ENCODE peak calls at places on chromosomes 4 and X, in ten cellular contexts. Z is fibroblast of pulmonary artery; C is CD4-positive, alpha-beta memory T cell; L is NCI-H510A; Y is A673; J is cardiac muscle cell; F is astrocyte of the spinal cord; T is H7; G is neural progenitor cell; K is skeletal muscle cell. V is an unnamed sample.

GRCh38 chr4:66955784-66956183 is 589.5 kb downstream of the CENPC start:
- DNase-seq in Z (no peak), C (no peak), L (no peak), Y (no peak), J (no peak), F (no peak), T (no peak), G (no peak), K (no peak), V (no peak)

GRCh38 chrX:151792505-151792904 is 58.0 kb downstream of the CNGA2 start:
- DNase-seq in Z (no peak), C (no peak), L (no peak), Y (no peak), J (no peak), F (no peak), T (no peak), G (no peak), K (no peak), V (no peak)

GRCh38 chrX:68699960-68700746 is 52.7 kb downstream of the STARD8 start:
- DNase-seq in Z (peak; percentile 47), C (no peak), L (no peak), Y (no peak), J (peak; percentile 42), F (peak; percentile 28), T (no peak), G (no peak), K (no peak), V (no peak)

GRCh38 chr4:124104628-124105027 is 607.9 kb downstream of the ANKRD50 start:
- DNase-seq in Z (no peak), C (no peak), L (no peak), Y (no peak), J (no peak), F (no peak), T (no peak), G (no peak), K (no peak), V (no peak)

GRCh38 chr4:121898150-121898549 is 27.9 kb upstream of the BBS7 start:
- DNase-seq in Z (no peak), C (no peak), L (no peak), Y (peak; percentile 54), J (no peak), F (no peak), T (no peak), G (peak; percentile 29), K (no peak), V (no peak)

GRCh38 chrX:41718481-41719245 is 5.3 kb upstream of the GPR82 start:
- DNase-seq in Z (peak; percentile 6), C (no peak), L (no peak), Y (no peak), J (no peak), F (peak; percentile 30), T (peak; percentile 51), G (peak; percentile 83), K (no peak), V (peak; percentile 7)

GRCh38 chrX:42386681-42387080 is 391.3 kb downstream of the PPP1R2C start:
- DNase-seq in Z (no peak), C (no peak), L (no peak), Y (no peak), J (no peak), F (no peak), T (no peak), G (peak; percentile 11), K (no peak), V (no peak)

GRCh38 chr4:149161247-149161646 is 654.4 kb downstream of the IQCM start:
- DNase-seq in Z (peak; percentile 60), C (no peak), L (no peak), Y (peak; percentile 23), J (peak; percentile 11), F (peak; percentile 56), T (no peak), G (no peak), K (no peak), V (peak; percentile 67)

GRCh38 chr4:139144161-139144859 is 32.7 kb downstream of the ELF2 start:
- DNase-seq in Z (peak; percentile 80), C (no peak), L (no peak), Y (no peak), J (peak; percentile 79), F (peak; percentile 75), T (no peak), G (peak; percentile 43), K (peak; percentile 39), V (peak; percentile 85)

GRCh38 chrX:153476628-153477027 is 6.3 kb upstream of the HAUS7 start:
- DNase-seq in Z (peak; percentile 56), C (no peak), L (no peak), Y (peak; percentile 12), J (peak; percentile 71), F (peak; percentile 22), T (peak; percentile 62), G (no peak), K (no peak), V (no peak)

GRCh38 chr4:2469192-2469984 is 482 bp downstream of the RNF4 start:
- DNase-seq in Z (no peak), C (peak; percentile 79), L (peak; percentile 20), Y (peak; percentile 49), J (peak; percentile 35), F (no peak), T (peak; percentile 88), G (peak; percentile 60), K (no peak), V (peak; percentile 31)

GRCh38 chrX:19670854-19671620 is 155.7 kb upstream of the MAP3K15 start:
- DNase-seq in Z (peak; percentile 84), C (no peak), L (no peak), Y (peak; percentile 39), J (peak; percentile 80), F (peak; percentile 84), T (peak; percentile 23), G (peak; percentile 14), K (peak; percentile 50), V (peak; percentile 63)

GRCh38 chr4:2931765-2932560 is 31.2 kb downstream of the NOP14 start:
- DNase-seq in Z (no peak), C (peak; percentile 70), L (no peak), Y (peak; percentile 59), J (no peak), F (no peak), T (peak; percentile 80), G (no peak), K (no peak), V (no peak)

GRCh38 chr4:108972613-108973283 is 209.9 kb upstream of the ETNPPL start:
- DNase-seq in Z (no peak), C (no peak), L (no peak), Y (no peak), J (no peak), F (no peak), T (no peak), G (no peak), K (no peak), V (no peak)

GRCh38 chr4:91304292-91304691 is 999.5 kb upstream of the GRID2 start:
- DNase-seq in Z (no peak), C (no peak), L (no peak), Y (no peak), J (no peak), F (no peak), T (no peak), G (no peak), K (no peak), V (no peak)

V was measured in iris pigment epithelial cell.